ENCODE peak calls at places on chromosomes 11 and 22, in six cellular contexts. P, E, J, Z, B and W are unnamed samples.

GRCh38 chr11:72741849-72742521 is 10.2 kb downstream of the ARAP1 start:
- DNase-seq in P (no peak), E (no peak), J (no peak), Z (no peak), B (peak), W (peak)

GRCh38 chr11:61904539-61905048 is 12.8 kb downstream of the RAB3IL1 start:
- DNase-seq in P (no peak), E (no peak), J (no peak), Z (no peak), B (peak), W (no peak)

GRCh38 chr22:31106001-31106571 is 1.3 kb downstream of the SELENOM start:
- DNase-seq in P (no peak), E (no peak), J (peak), Z (no peak), B (no peak), W (peak)

GRCh38 chr11:123084454-123084853 is 22.5 kb upstream of the HSPA8 start:
- DNase-seq in P (no peak), E (no peak), J (no peak), Z (no peak), B (no peak), W (no peak)

GRCh38 chr11:9716275-9717039 is 52.6 kb downstream of the SWAP70 start:
- DNase-seq in P (peak), E (no peak), J (peak), Z (no peak), B (no peak), W (no peak)

GRCh38 chr11:114179234-114179941 is 116.8 kb upstream of the NNMT start:
- DNase-seq in P (no peak), E (no peak), J (no peak), Z (no peak), B (peak), W (no peak)

GRCh38 chr11:61254403-61255025 is 13.5 kb downstream of the PGA5 start:
- DNase-seq in P (peak), E (peak), J (peak), Z (peak), B (peak), W (no peak)

GRCh38 chr11:9176550-9176949 is 85.2 kb upstream of the SCUBE2 start:
- DNase-seq in P (no peak), E (no peak), J (peak), Z (peak), B (no peak), W (no peak)

GRCh38 chr11:83827940-83828554 is 541.9 kb upstream of the CCDC90B start:
- DNase-seq in P (peak), E (peak), J (peak), Z (no peak), B (peak), W (peak)

GRCh38 chr11:14393889-14394288 is 34.9 kb upstream of the RRAS2 start:
- DNase-seq in P (no peak), E (no peak), J (no peak), Z (no peak), B (no peak), W (no peak)

GRCh38 chr11:106178361-106178760 is 100.9 kb downstream of the AASDHPPT start:
- DNase-seq in P (peak), E (no peak), J (peak), Z (peak), B (no peak), W (peak)

GRCh38 chr22:45868586-45869443 is 108.1 kb downstream of the WNT7B start:
- DNase-seq in P (no peak), E (no peak), J (no peak), Z (no peak), B (no peak), W (no peak)

GRCh38 chr11:11876458-11876857 is 34.7 kb downstream of the USP47 start:
- DNase-seq in P (peak), E (no peak), J (peak), Z (no peak), B (no peak), W (no peak)

GRCh38 chr11:84289381-84289906 is 1003.3 kb upstream of the CCDC90B start:
- DNase-seq in P (peak), E (no peak), J (peak), Z (peak), B (peak), W (no peak)

GRCh38 chr22:27809226-27809625 is 7.7 kb upstream of the MN1 start:
- DNase-seq in P (no peak), E (no peak), J (no peak), Z (no peak), B (no peak), W (no peak)

GRCh38 chr22:29668681-29669080 is 51.1 kb upstream of the CABP7 start:
- DNase-seq in P (no peak), E (no peak), J (no peak), Z (no peak), B (no peak), W (no peak)

GRCh38 chr22:38240734-38241252 is 32.0 kb downstream of the TMEM184B start:
- DNase-seq in P (peak), E (no peak), J (peak), Z (peak), B (peak), W (peak)

GRCh38 chr11:44596541-44597276 is 31.2 kb downstream of the CD82 start:
- DNase-seq in P (no peak), E (no peak), J (peak), Z (peak), B (no peak), W (no peak)

GRCh38 chr11:118608268-118609214 is 1.1 kb downstream of the PHLDB1 start:
- DNase-seq in P (peak), E (no peak), J (peak), Z (peak), B (peak), W (peak)

GRCh38 chr11:9692696-9693095 is 28.8 kb downstream of the SWAP70 start:
- DNase-seq in P (no peak), E (no peak), J (no peak), Z (no peak), B (no peak), W (no peak)

GRCh38 chr11:65546217-65546958 is 11.8 kb downstream of the LTBP3 start:
- DNase-seq in P (peak), E (no peak), J (no peak), Z (peak), B (peak), W (no peak)

GRCh38 chr11:31643831-31644230 is 134.3 kb downstream of the ELP4 start:
- DNase-seq in P (peak), E (no peak), J (peak), Z (no peak), B (no peak), W (no peak)

GRCh38 chr22:32660292-32660691 is 141.2 kb upstream of the TIMP3 start:
- DNase-seq in P (peak), E (no peak), J (peak), Z (peak), B (peak), W (peak)

GRCh38 chr22:33747576-33748180 is 172.6 kb downstream of the LARGE1 start:
- DNase-seq in P (no peak), E (no peak), J (no peak), Z (no peak), B (no peak), W (peak)

GRCh38 chr22:18005201-18005926 is 19.0 kb downstream of the MICAL3 start:
- DNase-seq in P (no peak), E (no peak), J (no peak), Z (no peak), B (no peak), W (no peak)

GRCh38 chr11:10518891-10519290 is 22.1 kb downstream of the RNF141 start:
- DNase-seq in P (no peak), E (no peak), J (no peak), Z (no peak), B (no peak), W (no peak)

GRCh38 chr11:119529063-119529845 is 106.3 kb upstream of the THY1 start:
- DNase-seq in P (no peak), E (no peak), J (no peak), Z (no peak), B (no peak), W (no peak)

GRCh38 chr11:134823970-134824369 is 411.9 kb upstream of the B3GAT1 start:
- DNase-seq in P (no peak), E (no peak), J (no peak), Z (no peak), B (no peak), W (no peak)

GRCh38 chr11:61187505-61188130 is 15.7 kb upstream of the PGA3 start:
- DNase-seq in P (peak), E (peak), J (peak), Z (peak), B (peak), W (peak)

GRCh38 chr22:27173530-27173929 is 516.1 kb downstream of the MIAT start:
- DNase-seq in P (no peak), E (no peak), J (no peak), Z (no peak), B (no peak), W (no peak)

GRCh38 chr11:86676533-86677154 is 4.2 kb upstream of the ME3 start:
- DNase-seq in P (peak), E (no peak), J (peak), Z (no peak), B (peak), W (no peak)

GRCh38 chr11:65414776-65415498 is 7.7 kb upstream of the NEAT1 start:
- DNase-seq in P (no peak), E (no peak), J (peak), Z (no peak), B (no peak), W (no peak)

DNA sequence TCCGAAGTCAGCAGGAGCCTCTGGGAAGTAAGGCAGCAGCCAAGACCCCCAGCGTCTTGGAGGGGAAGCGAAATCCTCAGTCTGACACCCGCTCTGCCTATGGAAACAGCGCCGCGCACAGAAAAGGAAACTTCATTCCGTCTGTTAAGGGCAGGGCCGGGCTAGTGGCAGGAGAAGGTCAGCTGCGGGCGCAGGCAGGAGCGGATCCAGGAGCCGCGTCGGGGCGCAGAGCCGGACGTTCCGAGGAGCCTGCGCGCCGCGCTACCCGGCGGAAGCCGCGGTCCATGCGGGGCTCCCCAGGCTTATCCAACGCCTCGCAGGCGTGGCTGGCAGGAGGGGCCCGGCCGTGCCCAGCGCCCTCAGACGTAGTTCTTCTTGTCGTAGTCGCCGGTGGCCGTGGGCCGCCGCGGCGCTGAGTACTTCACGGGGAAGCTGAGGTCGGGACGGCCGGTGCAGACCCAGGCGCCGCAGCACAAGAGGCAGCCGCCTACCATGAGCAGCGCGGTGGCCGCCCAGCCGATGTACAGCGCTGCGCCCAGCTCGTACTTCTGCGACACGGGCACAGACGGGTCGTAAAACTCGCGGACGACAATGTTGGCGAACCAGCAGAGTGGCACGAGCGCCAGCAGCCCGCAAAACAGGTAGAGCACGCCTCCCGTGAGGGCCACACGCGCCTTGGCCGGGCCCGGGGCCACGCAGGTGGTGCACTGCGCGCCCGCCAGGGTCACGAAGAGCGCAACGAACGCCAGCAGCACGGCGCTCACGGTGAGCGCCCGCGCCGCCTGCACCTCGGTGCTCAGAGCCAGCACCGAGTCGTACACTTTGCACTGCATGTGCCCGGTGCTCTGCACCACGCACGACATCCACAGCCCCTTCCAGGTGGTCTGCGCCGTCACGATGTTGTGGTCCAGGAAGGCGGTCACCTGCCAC is 705 bp downstream of the CLDN5 start:
- DNase-seq in P (no peak), E (no peak), J (peak), Z (peak), B (no peak), W (no peak)
- TF ChIP-seq EZH2 in P (no peak), E (no peak), J (no peak), Z (peak), B (no peak), W (no peak)

GRCh38 chr11:101912823-101913284 is 2.0 kb upstream of the CEP126 start:
- DNase-seq in P (peak), E (no peak), J (peak), Z (no peak), B (peak), W (no peak)
- TF ChIP-seq EZH2 in P (no peak), E (no peak), J (no peak), Z (no peak), B (no peak), W (no peak)

GRCh38 chr11:3203221-3204043 is 15.2 kb downstream of the MRGPRG start:
- DNase-seq in P (peak), E (no peak), J (peak), Z (peak), B (peak), W (no peak)
- TF ChIP-seq EZH2 in P (no peak), E (no peak), J (no peak), Z (no peak), B (no peak), W (no peak)

GRCh38 chr22:49512471-49512870 is 315.2 kb downstream of the BRD1 start:
- DNase-seq in P (no peak), E (no peak), J (no peak), Z (no peak), B (no peak), W (no peak)

GRCh38 chr22:49514211-49514610 is 313.5 kb downstream of the BRD1 start:
- DNase-seq in P (no peak), E (no peak), J (no peak), Z (no peak), B (no peak), W (no peak)

GRCh38 chr22:49513358-49513851 is 314.3 kb downstream of the BRD1 start:
- DNase-seq in P (no peak), E (no peak), J (no peak), Z (no peak), B (no peak), W (no peak)

GRCh38 chr22:49515486-49515885 is 312.2 kb downstream of the BRD1 start:
- DNase-seq in P (no peak), E (peak), J (no peak), Z (no peak), B (peak), W (no peak)

GRCh38 chr22:49514656-49515055 is 313.0 kb downstream of the BRD1 start:
- DNase-seq in P (no peak), E (no peak), J (no peak), Z (no peak), B (no peak), W (no peak)
- TF ChIP-seq EZH2 in P (no peak), E (no peak), J (no peak), Z (no peak), B (no peak), W (no peak)

GRCh38 chr22:43412808-43413785 is 1.3 kb downstream of the MPPED1 start:
- DNase-seq in P (no peak), E (no peak), J (no peak), Z (no peak), B (no peak), W (no peak)
- TF ChIP-seq EZH2 in P (no peak), E (no peak), J (no peak), Z (peak), B (no peak), W (no peak)

DNA sequence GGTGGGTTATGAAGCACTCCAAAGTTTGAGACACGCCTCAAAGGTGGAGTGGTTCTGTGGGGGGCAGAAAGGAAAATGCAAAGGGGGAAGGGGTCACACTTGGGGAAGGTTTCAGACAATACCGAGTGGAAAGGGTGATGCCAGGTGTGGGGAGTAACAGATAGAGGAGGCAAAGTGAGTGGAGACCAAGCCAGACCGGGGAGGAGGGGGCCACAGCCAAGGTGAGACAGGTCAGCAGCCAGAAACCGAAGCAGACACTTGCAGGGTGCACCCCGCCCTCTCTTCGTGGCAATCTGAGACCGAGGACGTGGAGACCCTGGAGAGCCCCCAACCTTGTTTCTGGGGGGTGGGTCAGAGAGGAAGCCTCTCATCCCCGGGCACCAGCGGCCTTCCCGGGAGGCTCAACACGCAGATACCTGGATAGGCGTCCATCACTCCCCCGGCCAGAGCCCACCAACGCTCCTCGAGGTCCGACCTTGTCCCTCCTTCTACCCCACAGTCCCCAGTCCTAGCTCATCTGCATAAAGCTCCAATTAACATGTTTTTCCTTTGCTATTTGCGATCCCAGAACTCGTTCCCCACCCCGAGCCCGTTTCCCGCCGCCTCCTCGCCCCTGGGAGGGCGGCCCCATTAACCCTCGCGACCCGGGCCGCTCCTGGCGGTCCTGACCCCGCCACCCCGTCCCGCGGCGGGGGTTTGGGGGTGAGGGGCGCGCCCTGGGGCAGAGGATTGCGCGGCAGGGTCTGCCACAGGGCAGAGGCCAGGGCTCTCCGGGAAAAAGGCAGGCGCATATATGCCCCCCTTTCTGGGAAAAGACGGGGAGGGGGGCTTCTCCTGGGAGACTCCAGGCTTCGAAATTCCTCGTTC is 21.8 kb downstream of the RTN4RL2 start:
- DNase-seq in P (no peak), E (no peak), J (no peak), Z (no peak), B (no peak), W (no peak)
- TF ChIP-seq EZH2 in P (no peak), E (no peak), J (no peak), Z (peak), B (peak), W (no peak)